ENCODE peak calls at places on chromosome 4, in four cellular contexts. H is GM12878, I is K562, F is HepG2. E is an unnamed sample.

GRCh38 chr4:158371158-158371557 is 150.5 kb upstream of the RXFP1 start:
- DNase-seq in I (no peak), F (no peak), H (no peak), E (no peak)

GRCh38 chr4:168397611-168398169 is 79.1 kb upstream of the DDX60 start:
- DNase-seq in I (no peak), H (no peak), F (no peak), E (no peak)

GRCh38 chr4:151730003-151730559 is 30.7 kb downstream of the GATB start:
- DNase-seq in F (no peak), I (no peak), H (no peak), E (peak)

GRCh38 chr4:8192748-8193738 is 6.0 kb upstream of the SH3TC1 start:
- DNase-seq in H (peak), I (no peak), F (peak), E (no peak)

GRCh38 chr4:135371137-135371536 is 1169.5 kb upstream of the PABPC4L start:
- DNase-seq in I (no peak), F (peak), H (no peak), E (peak)

GRCh38 chr4:76733380-76733779 is 164.6 kb downstream of the SOWAHB start:
- DNase-seq in I (no peak), H (no peak), F (no peak), E (peak)

GRCh38 chr4:175369087-175369486 is 443.0 kb downstream of the GPM6A start:
- DNase-seq in I (no peak), F (no peak), H (no peak), E (no peak)

GRCh38 chr4:40190880-40191815 is 5.7 kb upstream of the RHOH start:
- DNase-seq in I (no peak), F (peak), H (no peak), E (no peak)

GRCh38 chr4:84878541-84878940 is 87.9 kb downstream of the WDFY3 start:
- DNase-seq in F (no peak), H (no peak), I (no peak), E (no peak)

GRCh38 chr4:68342139-68342538 is 7.8 kb downstream of the YTHDC1 start:
- DNase-seq in F (no peak), I (no peak), H (no peak), E (no peak)

GRCh38 chr4:185221491-185221890 is 12.1 kb downstream of the SNX25 start:
- DNase-seq in F (no peak), I (no peak), H (no peak), E (no peak)

GRCh38 chr4:1795304-1796195 is 2.5 kb downstream of the FGFR3 start:
- DNase-seq in H (no peak), I (peak), F (peak), E (no peak)

GRCh38 chr4:140256335-140256734 is 102.4 kb upstream of the MAML3 start:
- DNase-seq in H (no peak), I (no peak), F (peak), E (no peak)

GRCh38 chr4:185573651-185574199 is 38.4 kb upstream of the PDLIM3 start:
- DNase-seq in I (no peak), F (peak), H (no peak), E (peak)

GRCh38 chr4:139743027-139743426 is 77.4 kb downstream of the MGST2 start:
- DNase-seq in H (no peak), F (no peak), I (no peak), E (no peak)

GRCh38 chr4:7159923-7160322 is 32.4 kb upstream of the SORCS2 start:
- DNase-seq in F (peak), H (no peak), I (no peak), E (no peak)

GRCh38 chr4:137253949-137254348 is 278.3 kb downstream of the PCDH18 start:
- DNase-seq in I (no peak), F (no peak), H (no peak), E (no peak)

GRCh38 chr4:40448875-40449274 is 113.7 kb downstream of the CHRNA9 start:
- DNase-seq in F (no peak), I (no peak), H (no peak), E (no peak)

GRCh38 chr4:37537484-37537883 is 148.7 kb downstream of the RELL1 start:
- DNase-seq in H (no peak), F (no peak), I (no peak), E (no peak)

GRCh38 chr4:108370291-108370690 is 201.6 kb upstream of the LEF1 start:
- DNase-seq in F (no peak), I (no peak), H (no peak), E (no peak)

GRCh38 chr4:7198440-7199128 is 6.2 kb downstream of the SORCS2 start:
- DNase-seq in H (no peak), F (no peak), I (no peak), E (no peak)

GRCh38 chr4:53349201-53349600 is 16.7 kb downstream of the SCFD2 start:
- DNase-seq in F (no peak), H (no peak), I (no peak), E (no peak)

DNA sequence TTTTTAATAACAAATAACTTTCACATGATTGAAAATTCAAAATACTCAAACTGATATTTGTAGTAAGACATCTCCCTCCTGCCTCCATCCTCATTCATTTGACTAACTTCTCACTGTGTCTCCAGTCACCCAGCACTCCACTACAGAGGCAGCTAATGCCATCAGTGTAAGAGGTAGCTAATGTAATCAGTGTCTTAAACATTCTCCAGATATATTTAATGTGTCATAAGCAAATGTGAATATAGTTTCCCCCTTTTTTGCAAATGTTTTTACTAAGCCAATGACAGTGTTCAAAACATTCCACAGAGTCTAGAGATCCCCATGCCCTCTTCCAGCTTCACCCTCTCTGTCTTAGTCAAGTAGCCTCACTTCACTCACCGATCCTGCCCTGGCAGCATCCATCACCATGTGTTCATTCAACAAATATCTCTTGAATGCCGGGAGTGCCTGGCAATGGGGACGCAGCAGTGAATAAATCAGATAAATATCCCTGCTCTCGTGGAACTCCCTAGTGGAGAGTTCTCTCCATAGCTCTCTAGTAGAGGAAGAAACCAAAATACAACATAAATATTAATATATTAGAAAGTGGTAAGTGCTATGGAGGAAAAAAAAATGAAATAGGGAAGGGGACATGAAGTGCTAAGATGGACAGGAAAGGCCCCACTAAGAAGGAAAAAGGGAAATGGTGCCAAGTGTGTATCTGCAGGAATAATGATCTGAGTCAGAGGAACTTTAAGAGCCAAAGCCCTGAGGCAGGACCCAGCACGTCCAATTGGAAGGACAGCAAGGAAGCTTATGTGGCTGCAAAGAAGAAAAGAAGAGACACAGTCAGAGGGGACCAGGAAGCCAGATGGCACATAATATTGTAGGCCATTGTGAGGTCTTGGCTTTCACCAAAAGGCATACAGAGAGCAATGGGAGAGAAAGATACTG is 18.7 kb downstream of the SCFD2 start:
- DNase-seq in H (no peak), I (no peak), F (no peak), E (no peak)
- TF ChIP-seq TCF7 in H (no peak), I (no peak), F (no peak), E (no peak)

GRCh38 chr4:86894465-86894864 is 2.2 kb upstream of the C4orf36 start:
- DNase-seq in H (no peak), F (no peak), I (no peak), E (no peak)

GRCh38 chr4:86893136-86893535 is 914 bp upstream of the C4orf36 start:
- DNase-seq in I (no peak), H (no peak), F (no peak), E (no peak)

GRCh38 chr4:86898562-86898961 is 6.3 kb upstream of the C4orf36 start:
- DNase-seq in H (no peak), F (no peak), I (no peak), E (no peak)

GRCh38 chr4:86896596-86896995 is 4.4 kb upstream of the C4orf36 start:
- DNase-seq in H (no peak), I (no peak), F (no peak), E (no peak)

GRCh38 chr4:86895692-86896488 is 3.7 kb upstream of the C4orf36 start:
- DNase-seq in H (no peak), I (peak), F (peak), E (no peak)
- TF ChIP-seq TCF7 in H (no peak), I (no peak), F (no peak), E (no peak)

DNA sequence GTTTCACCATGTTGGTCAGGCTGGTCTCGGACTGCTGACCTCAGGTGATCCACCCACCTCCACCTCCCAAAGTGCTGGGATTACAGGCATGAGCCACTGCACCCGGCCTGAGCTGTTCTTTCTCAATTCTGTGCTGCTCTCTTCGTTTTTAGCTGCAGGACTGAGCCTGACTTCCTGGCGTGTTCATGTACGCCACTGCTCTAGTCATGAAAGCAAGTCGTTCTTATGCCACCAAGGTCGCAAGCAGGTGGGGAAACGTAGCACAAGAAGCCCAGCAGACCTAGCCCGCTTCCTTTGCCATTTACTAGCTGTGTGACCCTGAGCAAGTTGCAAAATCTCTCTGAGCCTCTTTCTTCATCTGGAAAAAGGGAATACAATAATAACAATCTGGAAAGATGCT is 43.4 kb downstream of the MED28 start:
- DNase-seq in H (no peak), I (no peak), F (no peak), E (no peak)
- TF ChIP-seq TCF7 in H (no peak), I (no peak), F (no peak), E (no peak)

GRCh38 chr4:3244747-3245146 is 4.2 kb upstream of the MSANTD1 start:
- DNase-seq in F (no peak), I (peak), H (no peak), E (no peak)

GRCh38 chr4:3248178-3248480 is 830 bp upstream of the MSANTD1 start:
- DNase-seq in F (no peak), I (no peak), H (no peak), E (no peak)

GRCh38 chr4:3245676-3246075 is 3.3 kb upstream of the MSANTD1 start:
- DNase-seq in F (no peak), H (no peak), I (no peak), E (no peak)

GRCh38 chr4:3247399-3248177 is 1.4 kb upstream of the MSANTD1 start:
- DNase-seq in F (no peak), I (no peak), H (no peak), E (no peak)

DNA sequence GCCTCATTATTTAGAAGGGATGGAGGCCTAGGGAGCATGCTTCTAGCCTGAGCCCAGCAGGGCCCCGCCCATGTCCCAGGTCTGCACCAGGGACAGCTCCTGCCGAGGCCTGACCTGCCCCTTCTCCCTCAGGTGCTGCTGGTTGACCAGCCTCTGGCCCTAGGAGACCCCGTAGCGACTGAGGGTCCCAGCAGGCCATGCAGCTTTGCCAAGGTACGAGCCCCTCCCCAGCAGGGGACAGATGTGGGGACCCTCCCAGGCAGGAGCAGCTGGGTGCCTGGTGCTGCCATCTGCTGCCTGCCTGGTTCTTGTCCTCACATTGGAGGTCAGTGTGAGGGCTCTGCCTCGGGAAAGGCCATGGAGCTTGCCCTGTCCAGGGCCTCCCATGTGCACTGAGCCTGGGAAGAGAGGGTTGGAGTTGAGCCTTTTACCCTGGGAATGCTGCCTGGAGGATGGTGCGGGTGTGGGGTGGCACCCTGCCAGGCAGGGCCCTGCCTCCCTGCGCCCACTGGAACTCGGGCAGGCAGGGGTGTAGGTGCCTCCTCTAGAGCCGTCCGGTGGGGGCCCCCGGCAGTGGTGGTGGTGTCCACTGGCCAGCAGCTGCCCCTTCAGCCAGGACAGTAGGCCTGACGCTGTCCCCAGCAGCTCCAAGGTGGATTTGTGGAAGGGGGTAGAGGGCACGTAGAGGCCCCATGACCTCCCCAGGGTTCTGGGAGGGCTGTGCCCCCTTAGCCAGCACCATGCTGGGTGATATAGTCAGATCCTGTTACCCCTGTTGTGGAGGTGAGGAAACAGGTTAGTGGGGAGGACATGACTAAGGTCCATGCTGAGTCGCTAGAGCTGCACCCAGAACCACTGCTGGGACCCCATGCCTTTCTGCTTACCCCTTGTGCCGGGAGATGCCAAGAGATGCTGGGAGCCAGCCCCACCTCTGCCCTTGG is 2.2 kb upstream of the MSANTD1 start:
- DNase-seq in F (no peak), I (no peak), H (no peak), E (no peak)
- TF ChIP-seq TCF7 in F (no peak), I (no peak), H (no peak), E (no peak)

GRCh38 chr4:110869114-110869513 is 246.2 kb upstream of the PITX2 start:
- DNase-seq in I (no peak), F (no peak), H (no peak), E (no peak)
- TF ChIP-seq TCF7 in I (no peak), F (no peak), H (no peak), E (no peak)

GRCh38 chr4:111946789-111947188 is 198.5 kb upstream of the FAM241A start:
- DNase-seq in I (no peak), H (no peak), F (no peak), E (no peak)

GRCh38 chr4:111941957-111942356 is 203.3 kb upstream of the FAM241A start:
- DNase-seq in F (no peak), H (no peak), I (no peak), E (no peak)

GRCh38 chr4:111945014-111945413 is 200.2 kb upstream of the FAM241A start:
- DNase-seq in F (no peak), H (no peak), I (no peak), E (no peak)

DNA sequence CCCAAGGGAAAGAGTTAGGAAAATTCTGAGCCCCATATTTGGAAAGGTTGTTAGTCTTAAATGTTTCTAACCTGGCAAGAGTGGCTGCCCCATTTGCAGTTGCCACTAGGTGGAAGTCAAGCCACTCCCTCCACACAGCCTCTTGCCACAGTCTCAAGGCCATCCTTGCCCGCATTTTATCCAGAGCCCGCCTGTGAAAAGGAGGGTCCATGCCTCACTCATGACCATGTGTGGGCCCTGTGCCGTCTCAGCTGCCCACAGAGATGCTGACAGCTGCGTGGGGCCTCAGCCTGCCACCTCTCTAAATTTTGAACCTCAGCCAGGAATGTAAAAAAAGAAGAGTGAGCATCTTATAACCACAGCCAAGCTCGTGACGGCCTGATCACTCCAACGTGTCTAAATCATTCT is 201.5 kb upstream of the FAM241A start:
- DNase-seq in H (no peak), I (no peak), F (peak), E (peak)
- TF ChIP-seq TCF7 in H (no peak), I (no peak), F (no peak), E (no peak)

E was measured in WTC11.